ENCODE peak calls at places on chromosomes 16 and 17, in ten cellular contexts. One of them, this sample, is unnamed.

GRCh38 chr16:70687172-70687531 is 1.3 kb upstream of the MTSS2 start:
- DNase-seq in ovary: no peak
- DNase-seq in PC-9: no peak
- DNase-seq in breast epithelium: no peak
- DNase-seq in Panc1: no peak
- DNase-seq in CD8-positive, alpha-beta memory T cell: no peak
- DNase-seq in brain microvascular endothelial cell: no peak
- DNase-seq in stomach: no peak
- DNase-seq in HCT116: no peak
- DNase-seq in ascending aorta: no peak
- DNase-seq in this sample: no peak

GRCh38 chr16:10519297-10519696 is 61.1 kb downstream of the EMP2 start:
- DNase-seq in CD8-positive, alpha-beta memory T cell: no peak
- DNase-seq in breast epithelium: no peak
- DNase-seq in PC-9: no peak
- DNase-seq in ascending aorta: no peak
- DNase-seq in brain microvascular endothelial cell: no peak
- DNase-seq in Panc1: no peak
- DNase-seq in stomach: no peak
- DNase-seq in HCT116: no peak
- DNase-seq in ovary: no peak
- DNase-seq in this sample: no peak

GRCh38 chr16:50096791-50097190 is 31.0 kb downstream of the HEATR3 start:
- DNase-seq in CD8-positive, alpha-beta memory T cell: no peak
- DNase-seq in brain microvascular endothelial cell: peak
- DNase-seq in Panc1: no peak
- DNase-seq in PC-9: no peak
- DNase-seq in ovary: no peak
- DNase-seq in stomach: no peak
- DNase-seq in breast epithelium: no peak
- DNase-seq in ascending aorta: no peak
- DNase-seq in HCT116: no peak
- DNase-seq in this sample: no peak

GRCh38 chr16:49910761-49911160 is 54.8 kb upstream of the ZNF423 start:
- DNase-seq in breast epithelium: no peak
- DNase-seq in stomach: no peak
- DNase-seq in HCT116: no peak
- DNase-seq in Panc1: no peak
- DNase-seq in ascending aorta: no peak
- DNase-seq in CD8-positive, alpha-beta memory T cell: no peak
- DNase-seq in ovary: no peak
- DNase-seq in brain microvascular endothelial cell: no peak
- DNase-seq in PC-9: no peak
- DNase-seq in this sample: no peak

GRCh38 chr17:14107889-14108288 is 38.6 kb downstream of the COX10 start:
- DNase-seq in HCT116: no peak
- DNase-seq in breast epithelium: no peak
- DNase-seq in ascending aorta: no peak
- DNase-seq in stomach: no peak
- DNase-seq in PC-9: no peak
- DNase-seq in Panc1: no peak
- DNase-seq in CD8-positive, alpha-beta memory T cell: no peak
- DNase-seq in ovary: no peak
- DNase-seq in brain microvascular endothelial cell: no peak
- DNase-seq in this sample: no peak

GRCh38 chr16:58485184-58485887 is 14.6 kb upstream of the NDRG4 start:
- DNase-seq in CD8-positive, alpha-beta memory T cell: no peak
- DNase-seq in PC-9: no peak
- DNase-seq in breast epithelium: no peak
- DNase-seq in brain microvascular endothelial cell: no peak
- DNase-seq in Panc1: no peak
- DNase-seq in stomach: no peak
- DNase-seq in HCT116: no peak
- DNase-seq in ovary: no peak
- DNase-seq in ascending aorta: no peak
- DNase-seq in this sample: no peak

GRCh38 chr16:75697571-75697970 is 3.7 kb downstream of the DUXB start:
- DNase-seq in PC-9: no peak
- DNase-seq in ascending aorta: no peak
- DNase-seq in Panc1: no peak
- DNase-seq in HCT116: no peak
- DNase-seq in brain microvascular endothelial cell: no peak
- DNase-seq in CD8-positive, alpha-beta memory T cell: no peak
- DNase-seq in stomach: no peak
- DNase-seq in breast epithelium: no peak
- DNase-seq in ovary: no peak
- DNase-seq in this sample: no peak

GRCh38 chr16:88293097-88293496 is 89.7 kb upstream of the ZNF469 start:
- DNase-seq in breast epithelium: no peak
- DNase-seq in stomach: no peak
- DNase-seq in brain microvascular endothelial cell: no peak
- DNase-seq in PC-9: no peak
- DNase-seq in CD8-positive, alpha-beta memory T cell: no peak
- DNase-seq in Panc1: no peak
- DNase-seq in HCT116: no peak
- DNase-seq in ovary: no peak
- DNase-seq in ascending aorta: no peak
- DNase-seq in this sample: no peak

GRCh38 chr16:67244387-67245188 is 2.7 kb downstream of the FHOD1 start:
- DNase-seq in stomach: peak
- DNase-seq in brain microvascular endothelial cell: peak
- DNase-seq in Panc1: no peak
- DNase-seq in CD8-positive, alpha-beta memory T cell: peak
- DNase-seq in breast epithelium: peak
- DNase-seq in HCT116: peak
- DNase-seq in ascending aorta: peak
- DNase-seq in PC-9: peak
- DNase-seq in ovary: no peak
- DNase-seq in this sample: peak

GRCh38 chr16:2706611-2707311 is 13.3 kb downstream of the PRSS27 start:
- DNase-seq in ovary: no peak
- DNase-seq in HCT116: no peak
- DNase-seq in ascending aorta: no peak
- DNase-seq in CD8-positive, alpha-beta memory T cell: no peak
- DNase-seq in breast epithelium: no peak
- DNase-seq in stomach: no peak
- DNase-seq in Panc1: no peak
- DNase-seq in brain microvascular endothelial cell: no peak
- DNase-seq in PC-9: no peak
- DNase-seq in this sample: no peak

GRCh38 chr17:50221500-50222480 is 20.4 kb upstream of the COL1A1 start:
- DNase-seq in HCT116: no peak
- DNase-seq in breast epithelium: no peak
- DNase-seq in ascending aorta: peak
- DNase-seq in PC-9: no peak
- DNase-seq in ovary: peak
- DNase-seq in brain microvascular endothelial cell: no peak
- DNase-seq in CD8-positive, alpha-beta memory T cell: no peak
- DNase-seq in stomach: no peak
- DNase-seq in Panc1: no peak
- DNase-seq in this sample: no peak

GRCh38 chr16:11359370-11359769 is 14.1 kb downstream of the RMI2 start:
- DNase-seq in PC-9: peak
- DNase-seq in Panc1: no peak
- DNase-seq in breast epithelium: peak
- DNase-seq in HCT116: peak
- DNase-seq in stomach: no peak
- DNase-seq in CD8-positive, alpha-beta memory T cell: no peak
- DNase-seq in ovary: no peak
- DNase-seq in brain microvascular endothelial cell: peak
- DNase-seq in ascending aorta: no peak
- DNase-seq in this sample: no peak

GRCh38 chr16:69188716-69189115 is 1.8 kb downstream of the SNTB2 start:
- DNase-seq in brain microvascular endothelial cell: peak
- DNase-seq in HCT116: no peak
- DNase-seq in CD8-positive, alpha-beta memory T cell: no peak
- DNase-seq in ovary: no peak
- DNase-seq in PC-9: no peak
- DNase-seq in breast epithelium: no peak
- DNase-seq in ascending aorta: no peak
- DNase-seq in stomach: no peak
- DNase-seq in Panc1: no peak
- DNase-seq in this sample: no peak

GRCh38 chr17:56528636-56529170 is 64.8 kb upstream of the NOG start:
- DNase-seq in brain microvascular endothelial cell: no peak
- DNase-seq in HCT116: no peak
- DNase-seq in PC-9: no peak
- DNase-seq in stomach: no peak
- DNase-seq in CD8-positive, alpha-beta memory T cell: no peak
- DNase-seq in ascending aorta: no peak
- DNase-seq in ovary: no peak
- DNase-seq in Panc1: no peak
- DNase-seq in breast epithelium: no peak
- DNase-seq in this sample: no peak

GRCh38 chr16:56384074-56384721 is 41.1 kb downstream of the AMFR start:
- DNase-seq in CD8-positive, alpha-beta memory T cell: no peak
- DNase-seq in HCT116: no peak
- DNase-seq in PC-9: no peak
- DNase-seq in breast epithelium: no peak
- DNase-seq in ascending aorta: no peak
- DNase-seq in Panc1: no peak
- DNase-seq in ovary: no peak
- DNase-seq in stomach: no peak
- DNase-seq in brain microvascular endothelial cell: no peak
- DNase-seq in this sample: no peak
- H3K27ac ChIP-seq in CD8-positive, alpha-beta memory T cell: no peak
- H3K27ac ChIP-seq in HCT116: no peak
- H3K27ac ChIP-seq in PC-9: no peak
- H3K27ac ChIP-seq in breast epithelium: peak
- H3K27ac ChIP-seq in ascending aorta: no peak
- H3K27ac ChIP-seq in Panc1: no peak
- H3K27ac ChIP-seq in ovary: no peak
- H3K27ac ChIP-seq in stomach: no peak
- H3K27ac ChIP-seq in brain microvascular endothelial cell: no peak
- H3K27ac ChIP-seq in this sample: no peak

DNA sequence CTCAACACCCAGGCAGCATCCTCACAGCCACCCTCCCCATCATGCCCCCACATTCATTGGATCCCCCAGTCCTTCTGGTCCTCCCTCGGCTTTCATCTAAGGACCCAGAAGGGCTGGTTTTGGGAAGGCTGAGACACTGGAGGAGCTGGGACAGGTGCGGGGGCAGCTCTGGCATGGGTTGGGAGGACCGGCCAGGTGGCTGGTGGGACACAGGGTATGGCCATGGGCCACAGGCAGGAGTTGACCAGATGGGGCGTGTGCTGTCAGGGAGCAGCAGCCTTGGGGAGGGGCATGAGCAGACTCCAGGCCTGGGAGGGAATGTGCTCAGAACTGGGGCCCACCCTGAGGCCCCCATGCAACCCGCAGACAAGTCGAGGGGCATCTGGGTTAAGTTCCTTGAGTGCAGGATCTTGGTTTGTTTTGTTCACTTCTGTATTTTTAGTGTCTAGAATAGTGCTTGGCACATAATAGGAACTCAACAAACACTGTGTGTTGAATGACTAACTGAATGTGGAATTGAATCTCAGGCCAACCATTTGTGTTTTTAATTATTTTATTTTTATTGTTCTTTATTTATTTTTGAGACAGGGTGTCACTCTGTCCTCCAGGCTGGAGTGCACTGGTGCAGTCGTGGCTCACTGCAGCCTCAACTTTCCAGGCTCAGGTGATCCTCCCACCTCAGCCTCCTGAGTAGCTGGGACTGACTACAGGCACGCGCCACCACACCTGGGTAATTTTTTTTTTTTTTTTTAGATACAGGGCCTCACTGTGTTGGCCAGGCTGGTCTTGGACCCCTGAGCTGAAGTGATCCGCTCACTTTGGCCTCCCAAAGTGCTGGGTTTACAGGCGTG is 5.6 kb downstream of the P2RX1 start:
- DNase-seq in HCT116: no peak
- DNase-seq in Panc1: no peak
- DNase-seq in ovary: no peak
- DNase-seq in breast epithelium: no peak
- DNase-seq in stomach: no peak
- DNase-seq in brain microvascular endothelial cell: no peak
- DNase-seq in PC-9: no peak
- DNase-seq in CD8-positive, alpha-beta memory T cell: no peak
- DNase-seq in ascending aorta: no peak
- DNase-seq in this sample: no peak
- H3K27ac ChIP-seq in HCT116: no peak
- H3K27ac ChIP-seq in Panc1: no peak
- H3K27ac ChIP-seq in ovary: no peak
- H3K27ac ChIP-seq in breast epithelium: no peak
- H3K27ac ChIP-seq in stomach: no peak
- H3K27ac ChIP-seq in brain microvascular endothelial cell: no peak
- H3K27ac ChIP-seq in PC-9: no peak
- H3K27ac ChIP-seq in CD8-positive, alpha-beta memory T cell: no peak
- H3K27ac ChIP-seq in ascending aorta: no peak
- H3K27ac ChIP-seq in this sample: no peak

GRCh38 chr17:69607162-69607834 is 192.8 kb downstream of the MAP2K6 start:
- DNase-seq in ovary: peak
- DNase-seq in brain microvascular endothelial cell: peak
- DNase-seq in ascending aorta: no peak
- DNase-seq in breast epithelium: peak
- DNase-seq in HCT116: peak
- DNase-seq in Panc1: no peak
- DNase-seq in CD8-positive, alpha-beta memory T cell: no peak
- DNase-seq in stomach: peak
- DNase-seq in PC-9: peak
- DNase-seq in this sample: peak
- H3K27ac ChIP-seq in ovary: peak
- H3K27ac ChIP-seq in brain microvascular endothelial cell: peak
- H3K27ac ChIP-seq in ascending aorta: peak
- H3K27ac ChIP-seq in breast epithelium: peak
- H3K27ac ChIP-seq in HCT116: peak
- H3K27ac ChIP-seq in Panc1: no peak
- H3K27ac ChIP-seq in CD8-positive, alpha-beta memory T cell: no peak
- H3K27ac ChIP-seq in stomach: peak
- H3K27ac ChIP-seq in PC-9: no peak
- H3K27ac ChIP-seq in this sample: peak

GRCh38 chr16:31386157-31386984 is 6.8 kb upstream of the ITGAD start:
- DNase-seq in stomach: no peak
- DNase-seq in breast epithelium: no peak
- DNase-seq in ovary: no peak
- DNase-seq in ascending aorta: no peak
- DNase-seq in CD8-positive, alpha-beta memory T cell: no peak
- DNase-seq in brain microvascular endothelial cell: peak
- DNase-seq in HCT116: peak
- DNase-seq in PC-9: peak
- DNase-seq in Panc1: peak
- DNase-seq in this sample: no peak

GRCh38 chr16:31382485-31383161 is 10.5 kb upstream of the ITGAD start:
- DNase-seq in brain microvascular endothelial cell: peak
- DNase-seq in breast epithelium: peak
- DNase-seq in ascending aorta: no peak
- DNase-seq in PC-9: peak
- DNase-seq in HCT116: peak
- DNase-seq in CD8-positive, alpha-beta memory T cell: peak
- DNase-seq in Panc1: peak
- DNase-seq in stomach: peak
- DNase-seq in ovary: no peak
- DNase-seq in this sample: peak

GRCh38 chr16:31388535-31388934 is 4.6 kb upstream of the ITGAD start:
- DNase-seq in ascending aorta: no peak
- DNase-seq in breast epithelium: no peak
- DNase-seq in HCT116: no peak
- DNase-seq in PC-9: no peak
- DNase-seq in ovary: no peak
- DNase-seq in stomach: no peak
- DNase-seq in brain microvascular endothelial cell: no peak
- DNase-seq in Panc1: no peak
- DNase-seq in CD8-positive, alpha-beta memory T cell: no peak
- DNase-seq in this sample: no peak

GRCh38 chr16:31390504-31391043 is 2.6 kb upstream of the ITGAD start:
- DNase-seq in breast epithelium: no peak
- DNase-seq in ascending aorta: no peak
- DNase-seq in CD8-positive, alpha-beta memory T cell: no peak
- DNase-seq in brain microvascular endothelial cell: no peak
- DNase-seq in PC-9: no peak
- DNase-seq in ovary: no peak
- DNase-seq in stomach: no peak
- DNase-seq in HCT116: no peak
- DNase-seq in Panc1: no peak
- DNase-seq in this sample: no peak

GRCh38 chr16:31385680-31386079 is 7.5 kb upstream of the ITGAD start:
- DNase-seq in ascending aorta: no peak
- DNase-seq in brain microvascular endothelial cell: no peak
- DNase-seq in breast epithelium: no peak
- DNase-seq in ovary: no peak
- DNase-seq in PC-9: peak
- DNase-seq in CD8-positive, alpha-beta memory T cell: no peak
- DNase-seq in Panc1: no peak
- DNase-seq in stomach: no peak
- DNase-seq in HCT116: peak
- DNase-seq in this sample: no peak
- H3K27ac ChIP-seq in ascending aorta: no peak
- H3K27ac ChIP-seq in brain microvascular endothelial cell: no peak
- H3K27ac ChIP-seq in breast epithelium: no peak
- H3K27ac ChIP-seq in ovary: no peak
- H3K27ac ChIP-seq in PC-9: peak
- H3K27ac ChIP-seq in CD8-positive, alpha-beta memory T cell: no peak
- H3K27ac ChIP-seq in Panc1: no peak
- H3K27ac ChIP-seq in stomach: no peak
- H3K27ac ChIP-seq in HCT116: peak
- H3K27ac ChIP-seq in this sample: no peak

This sample was measured in heart right ventricle.